ENCODE peak calls at places on chromosomes 12 and 14, in ten cellular contexts. M is heart right ventricle; T is PC-3; B is nephron progenitor cell; I is adipocyte; P is mesothelial cell of epicardium; L is stimulated activated CD4-positive, alpha-beta T cell treated with anti-CD3 and anti-CD28 coated beads, Interleukin-4, amount 100 ng/mL, for 24 hours; V is GM04504; C is stimulated activated CD8-positive, alpha-beta memory T cell treated with anti-CD3 and anti-CD28 coated beads, Interleukin-2, amount 100 ng/mL, for 1 hour; Y is COR-L47. U is an unnamed sample.

GRCh38 chr12:66119229-66119869 is 11.2 kb downstream of the LLPH start:
- DNase-seq in M (no peak), T (no peak), B (no peak), I (no peak), P (no peak), L (no peak), V (no peak), C (no peak), Y (no peak), U (no peak)

GRCh38 chr12:1199700-1200099 is 208.7 kb downstream of the ERC1 start:
- DNase-seq in M (no peak), T (no peak), B (no peak), I (no peak), P (no peak), L (no peak), V (no peak), C (no peak), Y (no peak), U (no peak)

GRCh38 chr12:71371132-71371531 is 68.5 kb upstream of the LGR5 start:
- DNase-seq in M (no peak), T (peak; percentile 47), B (no peak), I (no peak), P (no peak), L (no peak), V (no peak), C (no peak), Y (no peak), U (no peak)

GRCh38 chr14:26917086-26917485 is 319.3 kb upstream of the NOVA1 start:
- DNase-seq in M (peak; percentile 16), T (peak; percentile 45), B (no peak), I (peak; percentile 67), P (no peak), L (no peak), V (peak; percentile 8), C (no peak), Y (no peak), U (no peak)

GRCh38 chr12:46131729-46132128 is 137.1 kb downstream of the SLC38A1 start:
- DNase-seq in M (no peak), T (peak; percentile 50), B (no peak), I (no peak), P (no peak), L (no peak), V (no peak), C (no peak), Y (no peak), U (no peak)

GRCh38 chr12:26226629-26227375 is 31.4 kb downstream of the SSPN start:
- DNase-seq in M (peak; percentile 30), T (peak; percentile 41), B (peak; percentile 60), I (peak; percentile 60), P (peak; percentile 44), L (no peak), V (no peak), C (no peak), Y (peak; percentile 8), U (peak; percentile 81)

GRCh38 chr12:12943589-12944260 is 8.2 kb downstream of the GPRC5D start:
- DNase-seq in M (no peak), T (no peak), B (no peak), I (peak; percentile 50), P (no peak), L (no peak), V (peak; percentile 38), C (no peak), Y (no peak), U (no peak)

GRCh38 chr14:92510972-92511371 is 2.6 kb upstream of the RIN3 start:
- DNase-seq in M (no peak), T (peak; percentile 14), B (no peak), I (no peak), P (no peak), L (no peak), V (no peak), C (no peak), Y (peak; percentile 19), U (peak; percentile 21)

GRCh38 chr12:98418357-98419075 is 96.9 kb upstream of the TMPO start:
- DNase-seq in M (peak; percentile 78), T (peak; percentile 92), B (peak; percentile 32), I (peak; percentile 99), P (peak; percentile 81), L (no peak), V (peak; percentile 96), C (no peak), Y (no peak), U (peak; percentile 96)

GRCh38 chr14:88233915-88234314 is 89.2 kb downstream of the KCNK10 start:
- DNase-seq in M (no peak), T (no peak), B (no peak), I (no peak), P (no peak), L (no peak), V (no peak), C (no peak), Y (peak; percentile 46), U (no peak)

GRCh38 chr12:77189463-77189862 is 124.1 kb upstream of the E2F7 start:
- DNase-seq in M (no peak), T (no peak), B (no peak), I (peak; percentile 41), P (no peak), L (no peak), V (peak; percentile 60), C (no peak), Y (no peak), U (no peak)

GRCh38 chr12:114215766-114216165 is 190.2 kb downstream of the TBX5 start:
- DNase-seq in M (no peak), T (no peak), B (no peak), I (no peak), P (no peak), L (no peak), V (no peak), C (no peak), Y (no peak), U (no peak)

GRCh38 chr14:104353921-104354701 is 215.7 kb downstream of the KIF26A start:
- DNase-seq in M (peak; percentile 78), T (no peak), B (no peak), I (no peak), P (no peak), L (no peak), V (no peak), C (no peak), Y (no peak), U (peak; percentile 36)

GRCh38 chr12:69150083-69150795 is 89.1 kb upstream of the CPSF6 start:
- DNase-seq in M (no peak), T (no peak), B (no peak), I (no peak), P (no peak), L (no peak), V (no peak), C (no peak), Y (no peak), U (no peak)

U was measured in aorta.